ENCODE peak calls at places on chromosomes 5 and 9, in nine cellular contexts. U, F, G, M, X, Y, T, D and J are unnamed samples.

GRCh38 chr5:180810210-180811011 is 7.8 kb upstream of the MGAT1 start:
- DNase-seq in U (peak), F (peak), G (peak), M (peak), X (peak), Y (peak), T (peak), D (peak), J (peak)

GRCh38 chr5:58314356-58315045 is 145.4 kb downstream of the PLK2 start:
- DNase-seq in U (no peak), F (no peak), G (no peak), M (no peak), X (no peak), Y (no peak), T (no peak), D (peak), J (no peak)

GRCh38 chr5:124463840-124464239 is 282.6 kb downstream of the ZNF608 start:
- DNase-seq in U (no peak), F (no peak), G (no peak), M (no peak), X (no peak), Y (no peak), T (no peak), D (no peak), J (no peak)

GRCh38 chr9:86285247-86285646 is 2.9 kb upstream of the ISCA1 start:
- DNase-seq in U (no peak), F (no peak), G (no peak), M (no peak), X (no peak), Y (no peak), T (no peak), D (no peak), J (no peak)

GRCh38 chr9:126448136-126448535 is 121.5 kb downstream of the MVB12B start:
- DNase-seq in U (no peak), F (no peak), G (no peak), M (no peak), X (no peak), Y (no peak), T (no peak), D (no peak), J (no peak)

GRCh38 chr5:606061-606460 is 6.1 kb upstream of the CEP72 start:
- DNase-seq in U (no peak), F (no peak), G (no peak), M (no peak), X (no peak), Y (no peak), T (no peak), D (no peak), J (no peak)

GRCh38 chr9:76638001-76638400 is 126.2 kb upstream of the PCA3 start:
- DNase-seq in U (no peak), F (no peak), G (no peak), M (no peak), X (no peak), Y (no peak), T (no peak), D (no peak), J (no peak)

GRCh38 chr9:133615101-133615896 is 6.1 kb upstream of the FAM163B start:
- DNase-seq in U (no peak), F (no peak), G (no peak), M (no peak), X (no peak), Y (no peak), T (peak), D (no peak), J (no peak)

GRCh38 chr9:136753371-136754058 is 4.5 kb downstream of the LCN8 start:
- DNase-seq in U (no peak), F (no peak), G (no peak), M (no peak), X (no peak), Y (no peak), T (no peak), D (no peak), J (no peak)

GRCh38 chr5:78295035-78295961 is 800 bp upstream of the AP3B1 start:
- DNase-seq in U (peak), F (peak), G (peak), M (peak), X (peak), Y (peak), T (peak), D (no peak), J (peak)

GRCh38 chr9:127809562-127810377 is 7.1 kb downstream of the FPGS start:
- DNase-seq in U (no peak), F (no peak), G (no peak), M (no peak), X (no peak), Y (peak), T (no peak), D (no peak), J (no peak)

GRCh38 chr5:27240791-27241190 is 202.4 kb upstream of the CDH9 start:
- DNase-seq in U (no peak), F (no peak), G (no peak), M (no peak), X (no peak), Y (no peak), T (no peak), D (no peak), J (no peak)

GRCh38 chr5:177995691-177996595 is at the start of gene PROP1:
- DNase-seq in U (no peak), F (no peak), G (no peak), M (no peak), X (no peak), Y (no peak), T (no peak), D (no peak), J (no peak)

GRCh38 chr9:73137286-73137899 is 14.3 kb upstream of the ANXA1 start:
- DNase-seq in U (no peak), F (no peak), G (no peak), M (no peak), X (no peak), Y (no peak), T (no peak), D (peak), J (no peak)

GRCh38 chr5:935510-936084 is 42.9 kb downstream of the TRIP13 start:
- DNase-seq in U (no peak), F (no peak), G (peak), M (no peak), X (no peak), Y (no peak), T (no peak), D (no peak), J (no peak)

GRCh38 chr5:33441241-33441844 is 578 bp downstream of the TARS1 start:
- DNase-seq in U (no peak), F (peak), G (peak), M (peak), X (peak), Y (peak), T (no peak), D (peak), J (peak)

GRCh38 chr5:39906146-39906545 is 481.4 kb upstream of the DAB2 start:
- DNase-seq in U (no peak), F (no peak), G (no peak), M (no peak), X (no peak), Y (no peak), T (no peak), D (no peak), J (no peak)

GRCh38 chr9:25602366-25603044 is 75.7 kb downstream of the TUSC1 start:
- DNase-seq in U (no peak), F (no peak), G (no peak), M (peak), X (no peak), Y (no peak), T (no peak), D (no peak), J (peak)